ENCODE peak calls at places on chromosomes 7 and 10, in five cellular contexts. N, F, Z, P and S are unnamed samples. For H3K4me1, the result is how much of the 10 kb centered on the place peaks cover.

GRCh38 chr10:87658858-87659555 is 671 bp upstream of the PAPSS2 start:
- DNase-seq in N (no peak), F (peak), Z (no peak), P (no peak), S (peak)

GRCh38 chr7:909358-910329 is 33.3 kb downstream of the GET4 start:
- DNase-seq in N (peak), F (peak), Z (no peak), P (peak), S (peak)

GRCh38 chr10:123136221-123136805 is 543 bp downstream of the HMX3 start:
- DNase-seq in N (no peak), F (no peak), Z (no peak), P (no peak), S (no peak)

GRCh38 chr7:43602271-43602670 is 19.4 kb downstream of the STK17A start:
- DNase-seq in N (no peak), F (no peak), Z (no peak), P (no peak), S (no peak)

GRCh38 chr7:129742267-129742666 is 130.7 kb downstream of the NRF1 start:
- DNase-seq in N (no peak), F (no peak), Z (no peak), P (no peak), S (no peak)

GRCh38 chr7:100190059-100190711 is 12.5 kb downstream of the STAG3 start:
- DNase-seq in N (peak), F (peak), Z (peak), P (no peak), S (no peak)

GRCh38 chr7:75010036-75010435 is 45.5 kb downstream of the CASTOR2 start:
- DNase-seq in N (no peak), F (no peak), Z (no peak), P (no peak), S (no peak)

GRCh38 chr10:71068811-71069411 is 143.5 kb upstream of the UNC5B start:
- DNase-seq in N (peak), F (peak), Z (no peak), P (no peak), S (no peak)

GRCh38 chr7:2680792-2681490 is 7.1 kb upstream of the AMZ1 start:
- DNase-seq in N (peak), F (peak), Z (peak), P (peak), S (peak)

GRCh38 chr10:51405580-51406367 is 293.6 kb downstream of the CSTF2T start:
- DNase-seq in N (no peak), F (no peak), Z (no peak), P (no peak), S (no peak)

GRCh38 chr10:4645836-4646235 is 180.2 kb upstream of the AKR1E2 start:
- DNase-seq in N (no peak), F (no peak), Z (no peak), P (no peak), S (no peak)

DNA sequence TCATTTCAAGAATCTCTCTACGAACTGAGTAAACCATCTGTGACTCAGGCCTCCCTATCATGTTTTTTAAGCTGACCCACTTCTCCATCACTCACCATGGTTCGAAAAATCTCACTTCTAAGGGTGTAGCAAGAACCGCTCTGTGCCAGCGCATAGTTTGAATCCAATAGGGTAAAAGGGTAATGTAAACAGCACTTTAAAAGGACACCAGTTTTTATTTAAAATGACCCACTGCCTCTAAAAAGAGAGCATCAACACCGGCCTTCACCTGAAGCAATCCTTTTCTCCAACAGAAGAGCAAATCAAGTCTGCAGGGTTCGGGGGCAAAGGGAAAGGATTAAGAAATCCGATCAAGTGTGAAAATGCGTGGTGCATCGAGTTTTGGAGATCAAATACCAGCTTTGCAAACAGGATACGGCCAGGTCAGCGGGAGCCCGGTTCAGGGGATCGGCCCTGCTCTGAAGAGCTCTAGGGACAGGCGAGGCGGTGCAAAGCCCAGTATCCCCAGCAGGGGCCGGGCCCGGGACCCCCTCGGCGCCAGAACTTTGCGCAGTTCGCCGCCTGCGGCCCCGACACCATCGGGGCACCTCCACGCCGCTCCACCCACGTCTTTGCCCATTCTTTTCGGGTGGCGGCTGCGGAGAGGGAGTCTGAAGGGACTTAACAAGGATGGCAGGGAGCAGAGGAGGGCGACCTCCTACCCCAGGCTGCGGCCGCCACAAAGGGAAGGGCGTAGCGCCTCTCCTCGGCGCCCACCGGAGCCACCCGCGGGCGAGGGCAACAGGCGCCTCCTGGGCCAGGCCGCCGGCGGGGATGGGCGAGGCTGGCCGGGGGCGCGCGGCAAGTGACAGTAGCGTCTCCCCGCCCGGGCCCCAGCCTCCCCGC is 840 bp downstream of the NMT2 start:
- DNase-seq in N (peak), F (peak), Z (peak), P (peak), S (peak)
- H3K4me1 ChIP-seq in N (under half), F (under half), Z (under half), P (under half), S (under half)

GRCh38 chr7:6380310-6381095 is 67.3 kb downstream of the DAGLB start:
- DNase-seq in N (no peak), F (no peak), Z (no peak), P (no peak), S (no peak)

GRCh38 chr7:6375346-6376101 is 72.2 kb downstream of the DAGLB start:
- DNase-seq in N (no peak), F (no peak), Z (no peak), P (no peak), S (no peak)

GRCh38 chr7:6382797-6383196 is 65.0 kb downstream of the DAGLB start:
- DNase-seq in N (no peak), F (no peak), Z (no peak), P (no peak), S (no peak)

GRCh38 chr7:6379881-6380280 is 67.9 kb downstream of the DAGLB start:
- DNase-seq in N (no peak), F (no peak), Z (no peak), P (no peak), S (no peak)

DNA sequence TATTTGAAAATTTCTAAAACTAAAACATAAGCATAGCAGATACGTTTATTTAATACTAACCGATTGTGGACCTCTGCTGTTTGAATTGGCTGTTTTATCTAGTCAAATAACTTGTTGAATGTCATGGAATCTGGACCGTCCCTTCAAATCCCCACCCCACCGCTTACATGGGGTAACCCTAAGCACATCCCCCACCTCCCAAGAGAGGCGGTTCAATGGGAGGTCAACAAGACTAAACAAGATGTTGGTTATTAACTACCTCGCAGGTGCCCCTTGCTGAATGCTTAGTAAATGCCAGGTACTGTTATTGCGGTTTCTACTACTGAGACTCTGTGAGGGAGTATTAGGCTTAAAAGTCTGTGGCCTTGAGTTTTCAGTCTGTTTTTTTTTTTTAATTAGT is 70.9 kb downstream of the DAGLB start:
- DNase-seq in N (no peak), F (no peak), Z (no peak), P (no peak), S (no peak)
- H3K4me3 ChIP-seq in N (no peak), F (peak), Z (peak), P (peak), S (peak)

DNA sequence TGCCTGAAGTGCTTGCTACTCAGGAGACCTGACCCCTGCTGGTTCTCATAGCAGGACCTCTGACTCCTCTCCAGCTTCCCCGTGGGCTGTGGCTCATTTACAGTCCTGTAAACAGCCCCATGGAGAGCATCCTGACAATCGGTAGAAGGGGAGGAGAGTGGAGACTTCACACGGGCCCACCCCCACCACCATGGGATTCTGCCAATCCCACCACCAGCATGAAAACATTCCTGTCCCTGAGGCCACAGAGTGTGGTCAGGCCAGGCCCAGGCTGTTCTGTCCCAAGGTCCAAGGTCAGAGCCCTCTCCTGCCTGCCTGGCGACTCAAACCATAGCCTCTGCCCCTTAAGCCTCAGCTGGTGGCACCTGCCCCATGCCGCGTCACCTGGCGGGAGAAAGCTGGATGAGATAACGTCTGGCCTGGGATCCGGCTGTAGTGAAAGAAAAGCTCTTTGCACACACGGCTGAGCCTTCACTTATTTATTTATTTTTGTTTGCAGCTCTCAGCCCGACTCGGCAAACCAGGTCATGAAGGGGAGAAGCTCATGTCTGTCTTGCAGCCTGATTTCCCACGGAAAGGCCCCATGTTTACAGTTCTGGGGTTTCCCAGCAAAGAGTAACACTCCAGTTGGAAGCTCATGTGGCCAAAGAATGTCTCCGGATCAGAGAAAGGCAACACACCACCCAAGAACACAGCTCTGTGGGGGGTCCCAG is 293.6 kb upstream of the ZMIZ1 start:
- DNase-seq in N (no peak), F (no peak), Z (no peak), P (peak), S (peak)
- TF ChIP-seq EP300 in N (no peak), F (no peak), Z (no peak), P (peak), S (no peak)

GRCh38 chr7:104985259-104985617 is 28.8 kb upstream of the KMT2E start:
- DNase-seq in N (no peak), F (no peak), Z (no peak), P (no peak), S (no peak)
- H3K4me1 ChIP-seq in N (under half), F (under half), Z (under half), P (under half), S (under half)

DNA sequence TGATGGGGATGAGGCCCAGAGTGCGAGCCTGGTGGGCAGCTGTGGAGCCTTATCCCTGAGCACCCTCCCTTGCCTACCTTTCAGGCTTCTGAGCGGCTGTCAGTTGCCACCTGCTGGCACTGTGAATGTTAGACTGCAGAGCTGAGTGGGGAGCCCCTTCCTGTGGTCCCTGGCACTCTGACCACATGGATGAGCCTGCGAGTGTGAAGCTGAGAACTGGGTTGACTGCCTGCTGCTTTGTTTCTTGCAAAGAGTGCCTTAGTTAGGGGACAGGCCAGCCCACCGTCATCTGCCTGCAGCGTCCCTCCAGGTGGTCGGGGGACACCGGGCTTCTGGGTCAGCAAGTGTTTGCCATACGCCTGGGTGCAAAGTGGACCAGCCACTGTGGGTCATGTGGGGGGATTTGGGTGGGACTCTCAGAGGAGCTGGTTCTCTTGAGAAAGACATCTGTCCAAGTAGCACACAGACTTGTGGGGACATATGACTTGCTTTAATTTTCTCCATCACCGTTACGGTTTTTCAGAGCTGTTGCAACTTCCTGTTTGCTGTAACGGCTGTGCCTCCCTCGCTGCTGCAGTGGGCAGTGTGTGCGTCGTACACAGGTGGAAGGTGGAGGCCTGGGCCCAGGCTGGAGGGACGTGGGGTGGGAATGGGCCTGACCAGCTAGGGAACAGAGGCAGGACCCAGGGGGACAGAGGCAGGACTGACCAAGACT is 13.7 kb downstream of the INPP5A start:
- DNase-seq in N (peak), F (no peak), Z (no peak), P (no peak), S (no peak)
- H3K4me3 ChIP-seq in N (no peak), F (no peak), Z (no peak), P (no peak), S (no peak)

GRCh38 chr10:12512292-12513002 is 163.1 kb downstream of the CAMK1D start:
- DNase-seq in N (no peak), F (no peak), Z (no peak), P (no peak), S (no peak)

GRCh38 chr10:12511651-12512050 is 162.3 kb downstream of the CAMK1D start:
- DNase-seq in N (no peak), F (no peak), Z (no peak), P (no peak), S (no peak)

GRCh38 chr10:12509016-12509793 is 159.9 kb downstream of the CAMK1D start:
- DNase-seq in N (no peak), F (no peak), Z (no peak), P (no peak), S (peak)

GRCh38 chr10:12509794-12510100 is 160.4 kb downstream of the CAMK1D start:
- DNase-seq in N (no peak), F (no peak), Z (no peak), P (no peak), S (no peak)

GRCh38 chr10:12510566-12510965 is 161.2 kb downstream of the CAMK1D start:
- DNase-seq in N (no peak), F (no peak), Z (no peak), P (no peak), S (no peak)
- TF ChIP-seq EP300 in N (no peak), F (no peak), Z (no peak), P (no peak), S (no peak)

GRCh38 chr7:44750424-44750823 is 1.8 kb downstream of the ZMIZ2 start:
- DNase-seq in N (no peak), F (no peak), Z (no peak), P (no peak), S (no peak)

GRCh38 chr7:44749992-44750391 is 1.3 kb downstream of the ZMIZ2 start:
- DNase-seq in N (no peak), F (no peak), Z (no peak), P (no peak), S (no peak)

GRCh38 chr7:44750921-44751571 is 2.4 kb downstream of the ZMIZ2 start:
- DNase-seq in N (no peak), F (no peak), Z (no peak), P (no peak), S (no peak)

GRCh38 chr7:44754802-44755697 is 6.4 kb downstream of the ZMIZ2 start:
- DNase-seq in N (no peak), F (no peak), Z (no peak), P (no peak), S (no peak)

GRCh38 chr7:44752822-44753221 is 4.2 kb downstream of the ZMIZ2 start:
- DNase-seq in N (no peak), F (no peak), Z (no peak), P (no peak), S (no peak)
- H3K4me1 ChIP-seq in N (under half), F (under half), Z (under half), P (under half), S (half or more)

GRCh38 chr7:4025694-4026615 is 656.1 kb upstream of the FOXK1 start:
- DNase-seq in N (no peak), F (no peak), Z (no peak), P (no peak), S (no peak)
- H3K4me3 ChIP-seq in N (no peak), F (no peak), Z (no peak), P (no peak), S (no peak)

DNA sequence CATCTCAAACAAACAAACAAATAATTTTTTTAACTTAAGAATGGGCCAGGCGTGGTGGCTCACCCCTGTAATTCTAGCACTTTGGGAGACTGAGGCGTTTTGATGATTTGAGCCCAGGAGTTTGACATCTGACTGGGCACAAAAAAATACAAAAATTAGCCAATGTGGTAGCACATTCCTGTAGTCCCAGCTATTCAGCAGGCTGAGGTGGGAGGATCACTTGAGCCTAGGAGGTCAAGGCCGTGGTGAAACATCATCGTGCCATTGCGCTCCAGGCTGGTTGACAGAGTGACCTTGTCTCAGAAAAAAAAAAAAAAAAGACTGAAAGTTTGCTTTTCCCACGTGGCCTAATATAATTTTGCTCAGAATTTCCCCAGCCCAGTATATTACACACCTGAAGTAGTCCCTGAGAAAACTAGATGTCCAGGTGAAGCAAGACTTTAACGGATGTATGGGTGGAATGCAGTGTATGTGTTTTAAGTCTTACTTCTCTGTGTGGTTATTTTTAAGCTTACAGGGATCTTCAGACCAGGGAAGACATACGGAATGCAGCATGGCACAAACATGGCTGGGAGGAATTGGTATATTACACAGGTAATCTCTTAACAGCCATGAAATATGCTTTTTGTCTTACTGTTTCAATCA is 32.6 kb downstream of the NIPSNAP2 start:
- DNase-seq in N (no peak), F (no peak), Z (no peak), P (no peak), S (no peak)
- TF ChIP-seq EP300 in N (no peak), F (no peak), Z (no peak), P (no peak), S (no peak)